ENCODE peak calls at places on chromosomes 13 and 19, in four cellular contexts. E, L, P and G are unnamed samples.

GRCh38 chr19:29630661-29631060 is 24.6 kb downstream of the POP4 start:
- DNase-seq in P (no peak), E (no peak), L (no peak), G (no peak)

GRCh38 chr19:50536662-50537305 is 23.1 kb upstream of the ASPDH start:
- DNase-seq in L (no peak), P (no peak), E (no peak), G (no peak)

GRCh38 chr19:8338835-8339234 is 4.2 kb downstream of the KANK3 start:
- DNase-seq in P (peak; percentile 17), E (no peak), L (no peak), G (no peak)

GRCh38 chr19:48596679-48597465 is 9.7 kb upstream of the SPACA4 start:
- DNase-seq in E (no peak), P (no peak), L (no peak), G (no peak)

GRCh38 chr19:15441317-15441716 is 8.4 kb downstream of the WIZ start:
- DNase-seq in L (no peak), P (peak; percentile 66), E (no peak), G (no peak)

GRCh38 chr13:36919833-36920611 is at the start of gene SMAD9:
- DNase-seq in L (peak; percentile 59), P (peak; percentile 71), E (peak; percentile 75), G (peak; percentile 73)

GRCh38 chr19:13964776-13965175 is 12.5 kb downstream of the DCAF15 start:
- DNase-seq in E (no peak), P (no peak), L (peak; percentile 63), G (no peak)

GRCh38 chr13:75318138-75318833 is 163.7 kb downstream of the TBC1D4 start:
- DNase-seq in P (no peak), E (no peak), L (no peak), G (no peak)

GRCh38 chr19:41960973-41961372 is 1.9 kb upstream of the RABAC1 start:
- DNase-seq in E (no peak), P (no peak), L (no peak), G (no peak)

GRCh38 chr13:30743319-30744055 is 8.1 kb downstream of the ALOX5AP start:
- DNase-seq in E (peak; percentile 61), L (peak; percentile 99), P (no peak), G (no peak)

GRCh38 chr13:113072370-113072769 is 33.2 kb upstream of the F7 start:
- DNase-seq in P (no peak), L (no peak), E (no peak), G (no peak)

GRCh38 chr19:58009666-58010301 is 7.2 kb upstream of the ZNF606 start:
- DNase-seq in P (peak; percentile 72), L (peak; percentile 88), E (no peak), G (peak; percentile 72)

GRCh38 chr13:71021810-71022422 is 845.1 kb downstream of the DACH1 start:
- DNase-seq in L (no peak), E (no peak), P (no peak), G (no peak)

GRCh38 chr19:15640294-15640903 is at the start of gene CYP4F3:
- DNase-seq in L (no peak), P (no peak), E (no peak), G (no peak)

GRCh38 chr13:114097893-114098688 is 34.3 kb downstream of the RASA3 start:
- DNase-seq in L (no peak), P (no peak), E (peak; percentile 19), G (no peak)

GRCh38 chr13:21476893-21477472 is 17.9 kb upstream of the ZDHHC20 start:
- DNase-seq in P (peak; percentile 78), E (peak; percentile 75), L (peak; percentile 84), G (peak; percentile 80)

GRCh38 chr19:14006766-14007562 is 844 bp upstream of the RFX1 start:
- DNase-seq in P (no peak), E (peak; percentile 70), L (no peak), G (no peak)

GRCh38 chr19:54587026-54587425 is 6.4 kb upstream of the LILRA1 start:
- DNase-seq in E (no peak), L (no peak), P (no peak), G (no peak)

GRCh38 chr19:29415507-29415906 is 110.3 kb upstream of the VSTM2B start:
- DNase-seq in L (no peak), P (no peak), E (no peak), G (no peak)

GRCh38 chr13:60646600-60646999 is 249.6 kb downstream of the TDRD3 start:
- DNase-seq in E (no peak), P (no peak), L (no peak), G (no peak)
- TF ChIP-seq CTCF in E (no peak), P (no peak), L (no peak), G (no peak)

GRCh38 chr13:23703241-23703640 is 133.0 kb downstream of the TNFRSF19 start:
- DNase-seq in E (no peak), P (no peak), L (no peak), G (no peak)

GRCh38 chr13:23701646-23702045 is 131.4 kb downstream of the TNFRSF19 start:
- DNase-seq in E (peak; percentile 51), L (peak; percentile 65), P (no peak), G (no peak)

GRCh38 chr13:23709521-23709920 is 139.3 kb downstream of the TNFRSF19 start:
- DNase-seq in L (no peak), P (no peak), E (no peak), G (no peak)

GRCh38 chr13:23707674-23708073 is 137.5 kb downstream of the TNFRSF19 start:
- DNase-seq in L (peak; percentile 52), P (no peak), E (no peak), G (no peak)

GRCh38 chr13:23705578-23705977 is 135.4 kb downstream of the TNFRSF19 start:
- DNase-seq in P (no peak), E (no peak), L (peak; percentile 79), G (no peak)
- TF ChIP-seq CTCF in P (no peak), E (no peak), L (no peak), G (no peak)

DNA sequence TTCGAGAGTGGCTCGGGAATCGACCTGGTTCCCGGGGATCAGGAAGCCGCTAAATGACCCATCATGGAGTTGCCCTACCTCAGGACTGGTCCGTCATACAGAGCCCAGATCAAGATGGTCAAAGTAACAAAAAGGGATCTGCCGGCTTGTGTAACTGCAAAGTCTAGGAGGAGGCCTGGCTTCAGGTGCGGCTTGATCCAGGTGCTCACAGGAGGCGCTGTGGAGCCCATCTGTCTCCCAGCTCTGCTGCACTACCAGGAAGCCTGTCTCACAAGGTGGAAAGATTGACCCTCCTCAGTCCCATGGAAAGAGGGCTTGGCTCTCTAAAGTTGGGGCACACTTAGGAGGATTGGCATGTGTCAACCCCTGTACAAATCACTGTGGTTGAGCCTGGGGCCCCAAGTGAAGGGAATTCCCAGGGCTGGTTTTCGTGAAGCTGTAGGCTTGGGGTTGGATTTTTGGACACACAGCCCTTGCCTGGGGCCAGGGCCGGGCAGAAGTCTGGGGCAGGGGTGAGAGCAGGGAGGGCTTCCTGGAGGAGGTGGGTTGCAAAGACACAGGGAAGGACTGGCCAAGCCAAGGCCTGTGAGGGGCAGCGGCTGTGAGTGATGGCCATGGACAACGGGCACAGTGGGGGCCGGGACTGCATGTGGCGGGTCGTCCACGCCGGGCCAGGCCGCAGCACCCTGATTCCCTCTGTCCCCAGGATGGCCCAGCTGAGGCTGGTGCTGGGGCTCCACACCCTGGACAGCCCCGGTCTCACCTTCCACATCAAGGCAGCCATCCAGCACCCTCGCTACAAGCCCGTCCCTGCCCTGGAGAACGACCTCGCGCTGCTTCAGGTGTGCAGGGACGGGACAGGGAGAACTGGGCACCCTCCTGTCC is 4.2 kb downstream of the GZMM start:
- DNase-seq in L (no peak), P (no peak), E (no peak), G (peak; percentile 38)
- TF ChIP-seq CTCF in L (no peak), P (no peak), E (no peak), G (no peak)

GRCh38 chr13:103188688-103189326 is 122.6 kb upstream of the SLC10A2 start:
- DNase-seq in P (no peak), E (no peak), L (peak; percentile 67), G (peak; percentile 36)
- TF ChIP-seq CTCF in P (peak; percentile 47), E (no peak), L (no peak), G (no peak)

GRCh38 chr19:39413903-39414608 is 1.6 kb downstream of the PLEKHG2 start:
- DNase-seq in E (no peak), P (no peak), L (peak; percentile 40), G (no peak)
- TF ChIP-seq CTCF in E (no peak), P (peak; percentile 31), L (peak; percentile 20), G (peak; percentile 18)

GRCh38 chr19:40228371-40228770 is 1.9 kb upstream of the CCNP start:
- DNase-seq in L (no peak), E (no peak), P (no peak), G (no peak)

GRCh38 chr19:40224342-40225148 is 1.9 kb downstream of the CCNP start:
- DNase-seq in E (no peak), L (no peak), P (no peak), G (no peak)

GRCh38 chr19:40228863-40229262 is 2.4 kb upstream of the CCNP start:
- DNase-seq in E (no peak), L (no peak), P (no peak), G (no peak)

GRCh38 chr19:40223135-40223822 is 3.2 kb downstream of the CCNP start:
- DNase-seq in E (no peak), P (no peak), L (no peak), G (no peak)

GRCh38 chr19:40225440-40226305 is 816 bp downstream of the CCNP start:
- DNase-seq in L (peak; percentile 21), P (no peak), E (no peak), G (no peak)
- TF ChIP-seq CTCF in L (no peak), P (peak; percentile 13), E (no peak), G (no peak)